ENCODE peak calls at places on chromosomes 16 and 17, in seven cellular contexts. M, L, G, R, C, D and V are unnamed samples.

GRCh38 chr17:58332720-58333395 is 4.3 kb upstream of the TSPOAP1 start:
- DNase-seq in M (peak), L (no peak), G (no peak), R (no peak), C (no peak), D (peak), V (no peak)

GRCh38 chr17:41785091-41785875 is 1.2 kb downstream of the JUP start:
- DNase-seq in M (no peak), L (no peak), G (no peak), R (no peak), C (peak), D (peak), V (no peak)

GRCh38 chr17:42898147-42898807 is 2.3 kb upstream of the G6PC1 start:
- DNase-seq in M (no peak), L (no peak), G (no peak), R (no peak), C (no peak), D (no peak), V (no peak)

GRCh38 chr17:13114601-13115024 is 96.8 kb upstream of the ELAC2 start:
- DNase-seq in M (no peak), L (no peak), G (no peak), R (peak), C (peak), D (peak), V (no peak)

GRCh38 chr17:64145751-64146417 is 15.9 kb upstream of the ERN1 start:
- DNase-seq in M (peak), L (peak), G (peak), R (peak), C (peak), D (peak), V (peak)

GRCh38 chr16:84989791-84990620 is 21.3 kb downstream of the ZDHHC7 start:
- DNase-seq in M (no peak), L (no peak), G (no peak), R (no peak), C (no peak), D (no peak), V (no peak)

GRCh38 chr16:9797306-9797705 is 384.9 kb downstream of the GRIN2A start:
- DNase-seq in M (no peak), L (no peak), G (no peak), R (peak), C (no peak), D (no peak), V (peak)

GRCh38 chr16:57192720-57193486 is 6.8 kb downstream of the RSPRY1 start:
- DNase-seq in M (peak), L (no peak), G (no peak), R (no peak), C (no peak), D (no peak), V (peak)

GRCh38 chr16:9049241-9049640 is 42.2 kb upstream of the HAPSTR1 start:
- DNase-seq in M (no peak), L (no peak), G (no peak), R (peak), C (no peak), D (no peak), V (peak)

GRCh38 chr16:67441289-67441753 is 10.4 kb downstream of the HSD11B2 start:
- DNase-seq in M (no peak), L (peak), G (no peak), R (no peak), C (no peak), D (no peak), V (no peak)

GRCh38 chr17:82772026-82772425 is 20.2 kb downstream of the TBCD start:
- DNase-seq in M (no peak), L (no peak), G (no peak), R (peak), C (no peak), D (no peak), V (no peak)

GRCh38 chr16:82136956-82137818 is 32.8 kb downstream of the MPHOSPH6 start:
- DNase-seq in M (no peak), L (no peak), G (no peak), R (no peak), C (no peak), D (no peak), V (no peak)

GRCh38 chr16:89189358-89190025 is 10.8 kb downstream of the SLC22A31 start:
- DNase-seq in M (no peak), L (no peak), G (no peak), R (no peak), C (no peak), D (no peak), V (no peak)

GRCh38 chr17:65523411-65523810 is 38.0 kb downstream of the AXIN2 start:
- DNase-seq in M (no peak), L (no peak), G (no peak), R (no peak), C (no peak), D (no peak), V (no peak)

GRCh38 chr16:3400779-3401688 is at the start of the genes ZNF174 and ZSCAN32:
- DNase-seq in M (peak), L (peak), G (peak), R (peak), C (peak), D (peak), V (peak)
- TF ChIP-seq CTCF in M (no peak), L (no peak), G (no peak), R (no peak), C (no peak), D (no peak), V (no peak)

GRCh38 chr17:47731396-47731795 is 1.6 kb upstream of the TBX21 start:
- DNase-seq in M (no peak), L (no peak), G (no peak), R (no peak), C (no peak), D (no peak), V (no peak)
- TF ChIP-seq CTCF in M (no peak), L (no peak), G (no peak), R (no peak), C (no peak), D (no peak), V (no peak)

GRCh38 chr17:80861360-80861861 is 130.2 kb upstream of the CHMP6 start:
- DNase-seq in M (no peak), L (no peak), G (no peak), R (no peak), C (no peak), D (no peak), V (no peak)

GRCh38 chr17:80862978-80863377 is 128.7 kb upstream of the CHMP6 start:
- DNase-seq in M (no peak), L (no peak), G (no peak), R (no peak), C (no peak), D (no peak), V (no peak)

GRCh38 chr17:80860703-80861359 is 130.8 kb upstream of the CHMP6 start:
- DNase-seq in M (no peak), L (no peak), G (no peak), R (no peak), C (no peak), D (no peak), V (no peak)

GRCh38 chr17:80862341-80862969 is 129.2 kb upstream of the CHMP6 start:
- DNase-seq in M (no peak), L (no peak), G (no peak), R (no peak), C (peak), D (peak), V (no peak)

GRCh38 chr17:80861892-80862291 is 129.7 kb upstream of the CHMP6 start:
- DNase-seq in M (no peak), L (peak), G (no peak), R (peak), C (peak), D (no peak), V (peak)
- TF ChIP-seq CTCF in M (no peak), L (peak), G (peak), R (peak), C (peak), D (no peak), V (peak)

DNA sequence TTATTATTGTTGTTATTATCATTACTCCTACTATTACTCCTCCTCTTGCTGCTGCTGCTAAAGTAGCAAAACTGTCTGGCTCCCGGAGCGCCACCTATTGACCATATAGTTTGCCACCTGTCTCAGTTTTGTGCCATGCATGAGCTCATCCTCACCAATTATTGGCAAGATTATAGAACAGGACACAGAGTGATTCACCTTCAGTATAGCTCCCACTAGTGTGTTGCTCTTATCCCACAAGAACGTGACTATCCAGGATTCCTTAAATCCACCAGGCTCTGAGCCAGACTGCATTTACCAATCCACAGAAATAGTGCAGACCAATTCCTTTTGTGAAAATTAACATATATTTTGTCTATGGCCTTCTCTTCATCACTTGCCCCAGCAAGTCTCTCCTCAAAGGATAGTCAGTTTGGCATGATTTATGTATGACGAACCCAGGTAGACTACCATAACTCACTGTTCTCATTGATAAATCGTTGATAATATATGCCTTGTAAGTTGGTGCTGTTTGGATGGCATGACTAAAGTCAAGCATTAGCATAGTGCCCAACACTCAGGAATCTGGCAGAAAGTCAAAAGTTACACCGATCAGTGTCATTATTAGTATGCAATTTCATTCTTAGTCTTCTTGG is 405.5 kb upstream of the HSBP1 start:
- DNase-seq in M (no peak), L (no peak), G (no peak), R (peak), C (peak), D (peak), V (peak)
- TF ChIP-seq CTCF in M (no peak), L (no peak), G (no peak), R (peak), C (peak), D (no peak), V (peak)

DNA sequence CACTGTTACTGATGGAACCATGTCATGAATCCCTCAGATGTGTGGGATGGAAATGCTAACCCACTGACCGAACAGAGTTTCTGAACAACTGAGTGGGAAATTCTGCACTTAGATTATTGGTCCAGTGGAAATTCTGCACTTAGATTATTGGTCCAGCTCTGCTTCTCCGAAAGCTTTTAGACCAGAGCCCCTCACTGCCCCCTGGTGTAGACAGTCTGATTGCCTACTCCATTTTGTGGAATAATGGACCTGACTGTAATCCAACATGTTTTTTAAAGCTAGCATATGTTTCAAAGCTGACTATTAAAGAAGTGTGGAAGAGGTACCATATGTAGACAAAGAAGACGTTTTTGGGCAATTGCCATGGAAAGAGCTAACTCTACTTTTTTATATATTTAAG is 50.3 kb upstream of the TBX2 start:
- DNase-seq in M (no peak), L (no peak), G (no peak), R (no peak), C (no peak), D (no peak), V (no peak)
- TF ChIP-seq CTCF in M (no peak), L (no peak), G (peak), R (no peak), C (peak), D (peak), V (no peak)